ENCODE peak calls at places on chromosomes 7 and 10, in five cellular contexts. M, V, W, T and B are unnamed samples.

GRCh38 chr7:17535776-17536175 is 237.3 kb downstream of the AHR start:
- DNase-seq in V (no peak), M (no peak), T (no peak), W (no peak), B (no peak)

GRCh38 chr7:78770422-78771410 is 682.8 kb downstream of the MAGI2 start:
- DNase-seq in M (no peak), V (no peak), T (no peak), W (no peak), B (no peak)

GRCh38 chr10:124211921-124212320 is 118.5 kb upstream of the CHST15 start:
- DNase-seq in M (no peak), V (no peak), T (no peak), W (no peak), B (no peak)

GRCh38 chr10:97159906-97160305 is 25.9 kb downstream of the SLIT1 start:
- DNase-seq in W (no peak), V (no peak), M (no peak), T (no peak), B (no peak)

GRCh38 chr10:26318672-26319071 is 102.1 kb downstream of the GAD2 start:
- DNase-seq in V (no peak), T (no peak), M (no peak), W (no peak), B (no peak)

GRCh38 chr7:41788556-41788955 is 85.7 kb upstream of the INHBA start:
- DNase-seq in T (no peak), M (no peak), W (no peak), V (no peak), B (no peak)

GRCh38 chr7:42227931-42228591 is 8.9 kb downstream of the GLI3 start:
- DNase-seq in W (no peak), M (no peak), T (no peak), V (peak), B (no peak)

GRCh38 chr7:16484453-16485158 is 19.1 kb upstream of the SOSTDC1 start:
- DNase-seq in M (peak), T (no peak), V (no peak), W (peak), B (no peak)

GRCh38 chr7:11171569-11172192 is 198.0 kb downstream of the PHF14 start:
- DNase-seq in W (no peak), M (no peak), T (no peak), V (no peak), B (no peak)

GRCh38 chr10:22486431-22486830 is 141.1 kb downstream of the SPAG6 start:
- DNase-seq in V (no peak), T (no peak), W (no peak), M (no peak), B (no peak)

GRCh38 chr7:34727464-34727995 is 69.5 kb downstream of the NPSR1 start:
- DNase-seq in M (no peak), W (no peak), T (no peak), V (no peak), B (no peak)

GRCh38 chr10:86872757-86873156 is 84.7 kb downstream of the MMRN2 start:
- DNase-seq in V (no peak), M (no peak), T (no peak), W (no peak), B (no peak)

GRCh38 chr10:124651402-124651887 is 92.7 kb downstream of the FAM53B start:
- DNase-seq in W (no peak), M (no peak), T (no peak), V (no peak), B (no peak)

GRCh38 chr7:34841326-34841725 is 183.3 kb downstream of the NPSR1 start:
- DNase-seq in T (no peak), W (no peak), M (no peak), V (no peak), B (no peak)

GRCh38 chr10:60916025-60916424 is 28.0 kb downstream of the RHOBTB1 start:
- DNase-seq in T (no peak), M (peak), V (no peak), W (no peak), B (no peak)

GRCh38 chr10:32379314-32379949 is 32.5 kb upstream of the EPC1 start:
- DNase-seq in W (no peak), T (no peak), M (peak), V (peak), B (no peak)

GRCh38 chr10:68446179-68446578 is 25.6 kb downstream of the DNA2 start:
- DNase-seq in W (no peak), M (no peak), T (no peak), V (no peak), B (no peak)

GRCh38 chr10:44070282-44070681 is 314.6 kb downstream of the CXCL12 start:
- DNase-seq in M (no peak), W (no peak), V (no peak), T (no peak), B (no peak)

GRCh38 chr7:100942038-100942774 is 7.1 kb upstream of the MUC3A start:
- DNase-seq in V (no peak), W (no peak), M (no peak), T (no peak), B (no peak)

GRCh38 chr10:121310151-121310711 is 288.0 kb downstream of the FGFR2 start:
- DNase-seq in V (peak), W (no peak), T (no peak), M (no peak), B (no peak)

GRCh38 chr10:95537543-95537930 is 23.6 kb downstream of the SORBS1 start:
- DNase-seq in T (no peak), W (no peak), V (no peak), M (peak), B (no peak)

GRCh38 chr10:130631139-130631864 is 495.1 kb downstream of the GLRX3 start:
- DNase-seq in M (no peak), V (no peak), T (no peak), W (no peak), B (no peak)